ENCODE peak calls at places on chromosomes 2 and 18, in four cellular contexts. One of them, this sample, is unnamed.
A peak's percentile ranks its signal among the peaks of the same experiment; 100 is the strongest.

GRCh38 chr2:172427256-172427989 is at the start of gene ITGA6:
- DNase-seq in psoas muscle: peak; percentile 69
- DNase-seq in stomach: peak; percentile 91
- DNase-seq in IMR-90: peak; percentile 52
- DNase-seq in this sample: peak; percentile 91

GRCh38 chr2:65549262-65550036 is 117.0 kb upstream of the SPRED2 start:
- DNase-seq in IMR-90: no peak
- DNase-seq in stomach: no peak
- DNase-seq in psoas muscle: no peak
- DNase-seq in this sample: no peak

GRCh38 chr2:98586466-98587140 is 21.7 kb downstream of the COA5 start:
- DNase-seq in IMR-90: no peak
- DNase-seq in stomach: no peak
- DNase-seq in psoas muscle: no peak
- DNase-seq in this sample: no peak

GRCh38 chr18:42860011-42860410 is 255.5 kb downstream of the RIT2 start:
- DNase-seq in IMR-90: no peak
- DNase-seq in stomach: no peak
- DNase-seq in psoas muscle: no peak
- DNase-seq in this sample: no peak

GRCh38 chr18:55457028-55457427 is 131.0 kb downstream of the TCF4 start:
- DNase-seq in stomach: no peak
- DNase-seq in IMR-90: no peak
- DNase-seq in psoas muscle: no peak
- DNase-seq in this sample: no peak

GRCh38 chr2:81870119-81870518 is 1565.6 kb upstream of the LRRTM1 start:
- DNase-seq in stomach: no peak
- DNase-seq in psoas muscle: no peak
- DNase-seq in IMR-90: no peak
- DNase-seq in this sample: no peak

GRCh38 chr2:70789304-70790078 is 952 bp downstream of the FIGLA start:
- DNase-seq in stomach: peak; percentile 54
- DNase-seq in IMR-90: peak; percentile 25
- DNase-seq in psoas muscle: peak; percentile 31
- DNase-seq in this sample: peak; percentile 61

GRCh38 chr2:27054721-27055120 is 3.3 kb downstream of the AGBL5 start:
- DNase-seq in IMR-90: no peak
- DNase-seq in psoas muscle: no peak
- DNase-seq in stomach: no peak
- DNase-seq in this sample: no peak

GRCh38 chr2:11533278-11534077 is at the start of gene GREB1:
- DNase-seq in IMR-90: no peak
- DNase-seq in stomach: no peak
- DNase-seq in psoas muscle: no peak
- DNase-seq in this sample: no peak

GRCh38 chr18:12307871-12308385 is at the start of gene TUBB6:
- DNase-seq in psoas muscle: peak; percentile 84
- DNase-seq in IMR-90: peak; percentile 81
- DNase-seq in stomach: peak; percentile 47
- DNase-seq in this sample: peak; percentile 31

GRCh38 chr18:66558773-66559172 is 45.1 kb downstream of the CDH19 start:
- DNase-seq in psoas muscle: no peak
- DNase-seq in IMR-90: no peak
- DNase-seq in stomach: no peak
- DNase-seq in this sample: no peak

GRCh38 chr2:171583566-171583965 is 61.3 kb downstream of the CYBRD1 start:
- DNase-seq in psoas muscle: no peak
- DNase-seq in stomach: no peak
- DNase-seq in IMR-90: no peak
- DNase-seq in this sample: no peak

GRCh38 chr2:218021536-218022071 is 18.8 kb upstream of the TNS1 start:
- DNase-seq in psoas muscle: peak; percentile 58
- DNase-seq in IMR-90: no peak
- DNase-seq in stomach: no peak
- DNase-seq in this sample: peak; percentile 41

GRCh38 chr18:59697236-59697932 is at the start of gene CCBE1:
- DNase-seq in IMR-90: peak; percentile 71
- DNase-seq in psoas muscle: peak; percentile 61
- DNase-seq in stomach: peak; percentile 79
- DNase-seq in this sample: peak; percentile 67

GRCh38 chr2:241066893-241067341 is 35.2 kb downstream of the MTERF4 start:
- DNase-seq in psoas muscle: no peak
- DNase-seq in IMR-90: no peak
- DNase-seq in stomach: no peak
- DNase-seq in this sample: no peak

GRCh38 chr2:221554769-221555510 is 17.2 kb downstream of the EPHA4 start:
- DNase-seq in psoas muscle: no peak
- DNase-seq in stomach: no peak
- DNase-seq in IMR-90: peak; percentile 60
- DNase-seq in this sample: no peak

GRCh38 chr18:70082430-70082829 is 123.1 kb downstream of the RTTN start:
- DNase-seq in IMR-90: no peak
- DNase-seq in psoas muscle: no peak
- DNase-seq in stomach: no peak
- DNase-seq in this sample: no peak

GRCh38 chr18:57397440-57397839 is 37.7 kb upstream of the ONECUT2 start:
- DNase-seq in IMR-90: peak; percentile 84
- DNase-seq in psoas muscle: no peak
- DNase-seq in stomach: no peak
- DNase-seq in this sample: no peak

GRCh38 chr2:68031546-68032160 is 31.2 kb downstream of the C1D start:
- DNase-seq in stomach: no peak
- DNase-seq in psoas muscle: no peak
- DNase-seq in IMR-90: peak; percentile 70
- DNase-seq in this sample: no peak

GRCh38 chr2:85503168-85503610 is 35.8 kb upstream of the MAT2A start:
- DNase-seq in stomach: peak; percentile 38
- DNase-seq in IMR-90: no peak
- DNase-seq in psoas muscle: no peak
- DNase-seq in this sample: no peak

GRCh38 chr18:79953921-79954651 is 2.6 kb upstream of the SLC66A2 start:
- DNase-seq in stomach: no peak
- DNase-seq in psoas muscle: no peak
- DNase-seq in IMR-90: no peak
- DNase-seq in this sample: no peak

GRCh38 chr2:20573611-20574422 is 77.1 kb downstream of the HS1BP3 start:
- DNase-seq in psoas muscle: peak; percentile 43
- DNase-seq in stomach: no peak
- DNase-seq in IMR-90: peak; percentile 89
- DNase-seq in this sample: no peak

GRCh38 chr2:134549104-134549503 is 169.7 kb downstream of the TMEM163 start:
- DNase-seq in stomach: no peak
- DNase-seq in IMR-90: peak; percentile 45
- DNase-seq in psoas muscle: no peak
- DNase-seq in this sample: no peak

GRCh38 chr18:10454800-10455550 is 540 bp downstream of the APCDD1 start:
- DNase-seq in psoas muscle: peak; percentile 28
- DNase-seq in IMR-90: peak; percentile 20
- DNase-seq in stomach: peak; percentile 44
- DNase-seq in this sample: peak; percentile 38

GRCh38 chr18:35458677-35459441 is 38.9 kb downstream of the INO80C start:
- DNase-seq in psoas muscle: peak; percentile 35
- DNase-seq in IMR-90: peak; percentile 79
- DNase-seq in stomach: peak; percentile 55
- DNase-seq in this sample: peak; percentile 57

GRCh38 chr2:158179660-158180059 is 78.0 kb downstream of the UPP2 start:
- DNase-seq in psoas muscle: no peak
- DNase-seq in IMR-90: peak; percentile 26
- DNase-seq in stomach: no peak
- DNase-seq in this sample: no peak

GRCh38 chr18:46696702-46697101 is 39.7 kb upstream of the LOXHD1 start:
- DNase-seq in psoas muscle: no peak
- DNase-seq in IMR-90: no peak
- DNase-seq in stomach: no peak
- DNase-seq in this sample: no peak

GRCh38 chr2:210363261-210363660 is 48.3 kb upstream of the MYL1 start:
- DNase-seq in psoas muscle: no peak
- DNase-seq in IMR-90: no peak
- DNase-seq in stomach: no peak
- DNase-seq in this sample: no peak

GRCh38 chr2:227759411-227760113 is 13.9 kb downstream of the SCYGR8 start:
- DNase-seq in stomach: no peak
- DNase-seq in psoas muscle: no peak
- DNase-seq in IMR-90: no peak
- DNase-seq in this sample: no peak

DNA sequence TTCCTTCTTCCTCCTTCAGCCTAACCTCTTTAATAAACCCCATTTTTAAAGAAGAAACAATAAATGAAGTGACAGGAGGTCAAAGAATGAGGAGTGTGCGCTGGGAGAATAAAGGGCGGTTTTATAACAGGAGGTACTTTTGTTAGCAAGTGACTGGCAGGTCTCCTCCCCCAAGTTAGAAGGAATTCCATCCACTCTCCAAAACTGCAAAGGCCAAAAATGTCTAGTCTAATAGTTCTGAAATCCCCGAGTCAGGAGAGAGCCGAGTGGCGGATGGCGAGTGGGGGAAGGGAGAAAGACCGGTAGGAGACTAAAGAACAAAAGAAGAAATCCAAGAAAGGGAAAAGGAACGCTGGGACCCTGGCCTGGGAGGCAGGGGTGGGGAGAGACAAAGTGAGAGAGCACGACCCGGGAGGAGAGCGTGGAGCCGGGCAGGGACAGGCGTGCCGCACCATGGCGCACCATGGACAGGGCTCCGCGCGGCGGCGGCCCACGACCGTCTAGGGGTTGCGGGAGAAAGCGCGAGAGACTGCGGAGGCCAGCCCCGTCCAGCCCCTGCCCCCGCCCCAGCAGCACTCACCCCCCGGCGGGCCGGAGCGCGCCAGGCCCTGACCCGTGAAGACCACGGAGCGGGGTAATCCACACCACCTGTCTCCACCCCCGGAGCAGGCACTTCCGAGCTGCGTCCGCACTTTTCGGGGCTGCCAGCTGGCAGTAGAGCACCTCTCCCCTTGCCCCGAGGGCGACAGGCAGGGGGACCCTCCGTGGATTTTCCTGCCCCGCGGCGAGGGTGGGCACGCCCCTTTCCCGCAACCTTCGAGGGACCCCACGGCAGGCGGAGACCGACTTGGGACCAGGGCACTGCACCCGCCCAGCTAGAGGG is 1.6 kb downstream of the CDH2 start:
- DNase-seq in IMR-90: peak; percentile 42
- DNase-seq in psoas muscle: peak; percentile 16
- DNase-seq in stomach: peak; percentile 36
- DNase-seq in this sample: no peak
- TF ChIP-seq CTCF in IMR-90: no peak
- TF ChIP-seq CTCF in psoas muscle: no peak
- TF ChIP-seq CTCF in stomach: no peak
- TF ChIP-seq CTCF in this sample: no peak

GRCh38 chr18:48934400-48934707 is 16.4 kb downstream of the SMAD7 start:
- DNase-seq in stomach: no peak
- DNase-seq in psoas muscle: no peak
- DNase-seq in IMR-90: no peak
- DNase-seq in this sample: no peak

GRCh38 chr18:48932462-48932818 is 18.3 kb downstream of the SMAD7 start:
- DNase-seq in IMR-90: no peak
- DNase-seq in stomach: no peak
- DNase-seq in psoas muscle: no peak
- DNase-seq in this sample: no peak

GRCh38 chr18:48933578-48934399 is 17.0 kb downstream of the SMAD7 start:
- DNase-seq in psoas muscle: no peak
- DNase-seq in stomach: peak; percentile 45
- DNase-seq in IMR-90: no peak
- DNase-seq in this sample: no peak

GRCh38 chr18:48931680-48932461 is 18.9 kb downstream of the SMAD7 start:
- DNase-seq in psoas muscle: no peak
- DNase-seq in stomach: no peak
- DNase-seq in IMR-90: no peak
- DNase-seq in this sample: no peak

GRCh38 chr18:48932822-48933510 is 17.8 kb downstream of the SMAD7 start:
- DNase-seq in psoas muscle: peak; percentile 56
- DNase-seq in IMR-90: no peak
- DNase-seq in stomach: no peak
- DNase-seq in this sample: no peak
- H3K4me1 ChIP-seq in psoas muscle: peaks cover 86% of the 10 kb centered on the region
- H3K4me1 ChIP-seq in IMR-90: peaks cover 61% of the 10 kb centered on the region
- H3K4me1 ChIP-seq in stomach: peaks cover 97% of the 10 kb centered on the region
- H3K4me1 ChIP-seq in this sample: peaks cover 41% of the 10 kb centered on the region

GRCh38 chr2:45203400-45203799 is 194.1 kb upstream of the SIX2 start:
- DNase-seq in psoas muscle: no peak
- DNase-seq in stomach: no peak
- DNase-seq in IMR-90: no peak
- DNase-seq in this sample: no peak

GRCh38 chr2:45207105-45207504 is 197.9 kb upstream of the SIX2 start:
- DNase-seq in psoas muscle: no peak
- DNase-seq in IMR-90: no peak
- DNase-seq in stomach: no peak
- DNase-seq in this sample: no peak

GRCh38 chr2:45205985-45206384 is 196.7 kb upstream of the SIX2 start:
- DNase-seq in stomach: no peak
- DNase-seq in IMR-90: no peak
- DNase-seq in psoas muscle: no peak
- DNase-seq in this sample: no peak

GRCh38 chr2:45210466-45211195 is 201.4 kb upstream of the SIX2 start:
- DNase-seq in psoas muscle: no peak
- DNase-seq in IMR-90: peak; percentile 60
- DNase-seq in stomach: no peak
- DNase-seq in this sample: no peak

DNA sequence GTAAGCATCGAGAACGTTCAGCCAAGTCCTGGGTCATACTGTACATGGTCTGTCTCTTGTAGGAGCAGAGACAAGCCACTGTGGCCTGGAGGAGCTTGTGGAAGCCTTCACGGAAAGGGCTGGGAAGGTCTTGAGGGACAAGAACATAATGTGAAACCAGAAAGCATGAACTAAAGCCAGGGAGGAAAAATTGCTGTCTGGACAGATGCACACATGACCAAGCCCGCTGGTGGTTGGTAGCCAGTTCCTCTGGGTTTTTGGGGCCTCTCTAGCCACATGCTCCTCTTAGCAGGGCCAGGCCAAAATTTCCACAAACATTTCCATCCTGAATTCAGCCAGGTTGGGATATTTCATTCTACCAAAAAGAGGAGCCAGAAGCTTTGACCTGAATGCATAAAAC is 196.2 kb upstream of the SIX2 start:
- DNase-seq in IMR-90: no peak
- DNase-seq in stomach: no peak
- DNase-seq in psoas muscle: no peak
- DNase-seq in this sample: no peak
- TF ChIP-seq CTCF in IMR-90: no peak
- TF ChIP-seq CTCF in stomach: no peak
- TF ChIP-seq CTCF in psoas muscle: no peak
- TF ChIP-seq CTCF in this sample: no peak

DNA sequence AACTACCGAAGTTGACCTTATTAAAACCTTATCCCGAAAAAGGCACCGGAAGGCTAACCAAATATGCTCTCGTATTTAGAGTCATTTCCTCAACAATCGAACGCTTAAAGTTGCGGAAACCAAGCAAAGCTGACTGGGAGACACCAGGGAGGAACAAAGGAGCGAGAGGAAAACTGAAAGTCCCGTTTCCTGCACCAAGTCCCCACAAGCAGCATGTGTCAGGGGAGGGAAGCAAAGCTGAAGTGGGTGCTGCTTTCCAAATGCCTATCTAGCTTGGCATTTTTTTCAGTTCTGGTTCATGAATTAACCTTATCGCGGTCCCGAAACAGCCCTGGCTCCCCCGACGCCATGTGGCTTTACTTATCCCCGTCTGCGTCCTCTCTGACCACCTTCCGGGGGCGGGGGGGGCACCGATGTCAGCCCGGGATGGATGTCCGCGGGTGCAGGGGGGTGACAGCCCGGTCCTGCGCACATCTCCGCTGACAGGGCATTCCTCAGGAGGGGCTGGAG is 44.1 kb downstream of the ZNF516 start:
- DNase-seq in psoas muscle: peak; percentile 77
- DNase-seq in IMR-90: peak; percentile 72
- DNase-seq in stomach: no peak
- DNase-seq in this sample: no peak
- H3K4me1 ChIP-seq in psoas muscle: peaks cover 68% of the 10 kb centered on the region
- H3K4me1 ChIP-seq in IMR-90: peaks cover 43% of the 10 kb centered on the region
- H3K4me1 ChIP-seq in stomach: peaks cover 93% of the 10 kb centered on the region
- H3K4me1 ChIP-seq in this sample: peaks cover 14% of the 10 kb centered on the region